ENCODE peak calls at places on chromosomes 4 and X, in ten cellular contexts. E is upper lobe of left lung, P is ovary, Q is tibial nerve, I is HCT116, Z is body of pancreas, Y is IMR-90, D is sigmoid colon, R is GM12878, H is Peyer's patch. O is an unnamed sample.

GRCh38 chr4:7323872-7324650 is 110.7 kb downstream of the PSAPL1 start:
- DNase-seq in H (no peak), Y (no peak), I (peak; percentile 7), R (no peak), Q (no peak), D (no peak), Z (no peak), P (no peak), E (no peak), O (no peak)

GRCh38 chr4:38180456-38180855 is 220.3 kb downstream of the PTTG2 start:
- DNase-seq in Z (no peak), I (no peak), H (no peak), E (no peak), R (no peak), Y (peak; percentile 47), Q (no peak), D (no peak), P (no peak), O (no peak)

GRCh38 chrX:148930330-148930729 is 429.9 kb downstream of the AFF2 start:
- DNase-seq in I (no peak), P (no peak), H (no peak), D (no peak), Q (no peak), Y (no peak), E (no peak), R (no peak), Z (no peak), O (no peak)

GRCh38 chrX:155293771-155294170 is 29.5 kb upstream of the RAB39B start:
- DNase-seq in Z (no peak), R (no peak), D (no peak), Q (no peak), I (no peak), Y (no peak), E (no peak), P (no peak), H (no peak), O (no peak)

GRCh38 chrX:57282568-57282967 is 3.9 kb upstream of the FAAH2 start:
- DNase-seq in R (no peak), I (no peak), Q (no peak), P (no peak), H (no peak), Z (no peak), E (no peak), Y (no peak), D (no peak), O (no peak)

GRCh38 chr4:178136736-178137345 is 694.6 kb upstream of the AGA start:
- DNase-seq in R (no peak), E (peak; percentile 42), Q (no peak), H (no peak), P (no peak), I (no peak), Y (no peak), Z (no peak), D (peak; percentile 54), O (no peak)

GRCh38 chr4:62709618-62710252 is 1509.6 kb downstream of the ADGRL3 start:
- DNase-seq in Z (no peak), Q (no peak), H (no peak), I (no peak), R (no peak), Y (peak; percentile 0), D (no peak), E (no peak), P (no peak), O (no peak)

GRCh38 chr4:4810778-4811177 is 48.7 kb upstream of the MSX1 start:
- DNase-seq in Q (no peak), R (no peak), Y (no peak), E (no peak), I (no peak), H (no peak), Z (no peak), D (no peak), P (no peak), O (no peak)

GRCh38 chrX:19958530-19959486 is 32.1 kb downstream of the BCLAF3 start:
- DNase-seq in P (no peak), D (no peak), I (no peak), Z (no peak), Y (peak; percentile 4), R (no peak), Q (no peak), E (no peak), H (no peak), O (no peak)

GRCh38 chr4:123632646-123633045 is 236.1 kb downstream of the SPRY1 start:
- DNase-seq in E (no peak), Z (no peak), Q (no peak), Y (peak; percentile 11), H (no peak), R (no peak), D (no peak), I (no peak), P (no peak), O (no peak)

GRCh38 chr4:3290476-3290875 is 2.3 kb upstream of the RGS12 start:
- DNase-seq in P (no peak), R (no peak), H (no peak), Z (no peak), D (no peak), Q (no peak), I (no peak), Y (no peak), E (no peak), O (peak; percentile 79)

GRCh38 chr4:136741468-136741867 is 790.8 kb downstream of the PCDH18 start:
- DNase-seq in I (no peak), E (no peak), Z (no peak), P (no peak), R (no peak), H (no peak), D (no peak), Q (no peak), Y (peak; percentile 81), O (no peak)

GRCh38 chr4:98746530-98746929 is 88.1 kb upstream of the TSPAN5 start:
- DNase-seq in I (no peak), D (no peak), R (no peak), Z (no peak), H (no peak), E (no peak), P (no peak), Y (peak; percentile 52), Q (no peak), O (no peak)

GRCh38 chr4:1049591-1049905 is 38.1 kb downstream of the FGFRL1 start:
- DNase-seq in D (peak; percentile 58), Z (peak; percentile 17), H (no peak), Y (no peak), Q (no peak), P (peak; percentile 34), E (peak; percentile 84), I (no peak), R (no peak), O (no peak)
- H3K4me3 ChIP-seq in D (no peak overlapping the region), Z (no peak overlapping the region), H (no peak overlapping the region), Y (no peak overlapping the region), Q (no peak overlapping the region), P (no peak overlapping the region), E (no peak overlapping the region), I (no peak overlapping the region), R (no peak overlapping the region), O (no peak overlapping the region)

GRCh38 chr4:85658766-85659439 is 184.0 kb downstream of the ARHGAP24 start:
- DNase-seq in P (no peak), E (no peak), H (no peak), I (no peak), Y (no peak), D (no peak), Z (no peak), Q (no peak), R (no peak), O (no peak)
- H3K4me1 ChIP-seq in P (no peaks in the 10 kb centered on the region), E (peaks cover 2% of the 10 kb centered on the region), H (no peaks in the 10 kb centered on the region), I (no peaks in the 10 kb centered on the region), Y (no peaks in the 10 kb centered on the region), D (peaks cover 4% of the 10 kb centered on the region), Z (peaks cover 7% of the 10 kb centered on the region), Q (peaks cover 10% of the 10 kb centered on the region), R (peaks cover 27% of the 10 kb centered on the region), O (no peaks in the 10 kb centered on the region)

DNA sequence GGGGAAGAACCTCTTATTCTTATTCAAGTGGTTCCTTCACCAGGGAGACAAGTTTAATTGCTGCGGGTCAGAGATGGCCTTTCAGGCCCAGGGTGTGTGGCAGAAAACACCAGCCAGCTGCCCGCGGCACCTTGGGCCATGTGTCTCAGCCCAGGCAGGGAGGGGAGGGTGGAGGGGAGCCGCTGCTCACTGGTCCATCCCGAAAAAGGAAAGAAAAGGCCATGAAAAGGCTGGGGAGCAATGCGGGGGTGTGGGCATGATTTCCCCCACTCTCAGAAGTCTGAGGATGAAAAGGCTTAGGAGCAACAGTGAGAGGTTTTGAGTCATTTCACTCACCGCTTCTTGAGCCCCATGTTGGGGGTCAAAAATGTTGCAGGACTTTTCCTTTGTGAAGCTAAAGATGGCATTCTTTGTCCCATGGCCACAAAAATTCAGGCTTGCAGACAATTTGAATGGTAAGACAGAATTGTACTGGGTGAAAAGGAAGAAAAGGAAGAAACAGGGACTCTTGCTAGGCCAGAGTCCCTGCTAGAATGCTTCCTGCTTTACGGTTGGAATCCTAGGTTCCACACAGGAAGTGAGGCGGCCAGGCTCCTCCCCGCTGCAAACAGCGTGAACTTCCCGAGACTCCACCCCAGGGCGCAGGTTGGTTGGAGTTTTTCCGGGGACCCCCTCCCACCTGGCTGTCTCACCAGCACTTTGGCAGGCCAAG is 17.4 kb upstream of the FAM47E start:
- DNase-seq in I (peak; percentile 68), E (peak; percentile 35), D (no peak), Z (no peak), Y (no peak), Q (no peak), P (no peak), R (no peak), H (no peak), O (no peak)
- TF ChIP-seq POLR2A in I (peak; percentile 83), E (no peak), D (no peak), Z (no peak), Y (no peak), Q (no peak), P (no peak), R (no peak), H (no peak), O (no peak)

GRCh38 chr4:165971941-165972340 is 98.9 kb downstream of the TLL1 start:
- DNase-seq in Z (no peak), P (no peak), Y (no peak), Q (no peak), H (no peak), E (no peak), R (no peak), I (no peak), D (no peak), O (no peak)

GRCh38 chr4:165967486-165967885 is 94.4 kb downstream of the TLL1 start:
- DNase-seq in Y (no peak), D (no peak), P (no peak), H (no peak), E (no peak), Z (no peak), Q (no peak), R (no peak), I (no peak), O (no peak)

GRCh38 chr4:165972747-165973146 is 99.7 kb downstream of the TLL1 start:
- DNase-seq in Y (no peak), Z (no peak), P (no peak), Q (no peak), E (no peak), D (no peak), R (no peak), I (no peak), H (no peak), O (no peak)

GRCh38 chr4:165971446-165971845 is 98.4 kb downstream of the TLL1 start:
- DNase-seq in Y (no peak), E (no peak), D (no peak), H (no peak), P (no peak), I (no peak), Z (no peak), R (no peak), Q (no peak), O (no peak)

GRCh38 chr4:165970703-165971420 is 97.8 kb downstream of the TLL1 start:
- DNase-seq in Q (no peak), Y (no peak), D (no peak), I (no peak), E (no peak), P (no peak), Z (no peak), H (no peak), R (no peak), O (no peak)
- H3K4me3 ChIP-seq in Q (no peak overlapping the region), Y (no peak overlapping the region), D (no peak overlapping the region), I (no peak overlapping the region), E (no peak overlapping the region), P (no peak overlapping the region), Z (no peak overlapping the region), H (no peak overlapping the region), R (no peak overlapping the region), O (no peak overlapping the region)